ENCODE peak calls at places on chromosome 14, in eight cellular contexts. One of them, this sample, is unnamed.
A peak's percentile ranks its signal among the peaks of the same experiment; 100 is the strongest.

GRCh38 chr14:89378119-89378518 is 38.9 kb downstream of the FOXN3 start:
- DNase-seq in left colon: no peak
- DNase-seq in retina: no peak
- DNase-seq in ELR: peak; percentile 50
- DNase-seq in NCI-H1436: no peak
- DNase-seq in naive thymus-derived CD8-positive, alpha-beta T cell: no peak
- DNase-seq in aorta: no peak
- DNase-seq in activated CD8-positive, alpha-beta memory T cell treated with anti-CD3 and anti-CD28 coated beads, Interleukin-2, amount 50 U/mL, for 4 hours: peak; percentile 33
- DNase-seq in this sample: no peak

GRCh38 chr14:38212996-38213395 is 5.3 kb downstream of the SSTR1 start:
- DNase-seq in aorta: no peak
- DNase-seq in activated CD8-positive, alpha-beta memory T cell treated with anti-CD3 and anti-CD28 coated beads, Interleukin-2, amount 50 U/mL, for 4 hours: no peak
- DNase-seq in naive thymus-derived CD8-positive, alpha-beta T cell: no peak
- DNase-seq in ELR: no peak
- DNase-seq in NCI-H1436: no peak
- DNase-seq in left colon: no peak
- DNase-seq in retina: no peak
- DNase-seq in this sample: no peak

GRCh38 chr14:54259821-54260220 is 137.0 kb upstream of the CDKN3 start:
- DNase-seq in ELR: no peak
- DNase-seq in naive thymus-derived CD8-positive, alpha-beta T cell: no peak
- DNase-seq in activated CD8-positive, alpha-beta memory T cell treated with anti-CD3 and anti-CD28 coated beads, Interleukin-2, amount 50 U/mL, for 4 hours: no peak
- DNase-seq in NCI-H1436: no peak
- DNase-seq in aorta: no peak
- DNase-seq in left colon: no peak
- DNase-seq in retina: no peak
- DNase-seq in this sample: no peak

GRCh38 chr14:22432348-22432976 is 156.6 kb downstream of the DAD1 start:
- DNase-seq in activated CD8-positive, alpha-beta memory T cell treated with anti-CD3 and anti-CD28 coated beads, Interleukin-2, amount 50 U/mL, for 4 hours: no peak
- DNase-seq in aorta: no peak
- DNase-seq in retina: no peak
- DNase-seq in left colon: peak; percentile 48
- DNase-seq in ELR: peak; percentile 82
- DNase-seq in naive thymus-derived CD8-positive, alpha-beta T cell: no peak
- DNase-seq in NCI-H1436: no peak
- DNase-seq in this sample: peak; percentile 68

GRCh38 chr14:69355955-69356321 is 42.2 kb downstream of the ERH start:
- DNase-seq in retina: no peak
- DNase-seq in activated CD8-positive, alpha-beta memory T cell treated with anti-CD3 and anti-CD28 coated beads, Interleukin-2, amount 50 U/mL, for 4 hours: no peak
- DNase-seq in ELR: peak; percentile 16
- DNase-seq in left colon: no peak
- DNase-seq in naive thymus-derived CD8-positive, alpha-beta T cell: no peak
- DNase-seq in aorta: no peak
- DNase-seq in NCI-H1436: no peak
- DNase-seq in this sample: peak; percentile 23

GRCh38 chr14:90556050-90556477 is 159.2 kb downstream of the CALM1 start:
- DNase-seq in activated CD8-positive, alpha-beta memory T cell treated with anti-CD3 and anti-CD28 coated beads, Interleukin-2, amount 50 U/mL, for 4 hours: no peak
- DNase-seq in ELR: no peak
- DNase-seq in naive thymus-derived CD8-positive, alpha-beta T cell: no peak
- DNase-seq in left colon: no peak
- DNase-seq in aorta: peak; percentile 68
- DNase-seq in retina: peak; percentile 93
- DNase-seq in NCI-H1436: no peak
- DNase-seq in this sample: no peak

GRCh38 chr14:53285806-53286205 is 132.7 kb upstream of the DDHD1 start:
- DNase-seq in retina: no peak
- DNase-seq in NCI-H1436: no peak
- DNase-seq in left colon: no peak
- DNase-seq in activated CD8-positive, alpha-beta memory T cell treated with anti-CD3 and anti-CD28 coated beads, Interleukin-2, amount 50 U/mL, for 4 hours: no peak
- DNase-seq in aorta: no peak
- DNase-seq in ELR: peak; percentile 16
- DNase-seq in naive thymus-derived CD8-positive, alpha-beta T cell: no peak
- DNase-seq in this sample: no peak

GRCh38 chr14:92973798-92974372 is 50.9 kb downstream of the CHGA start:
- DNase-seq in retina: no peak
- DNase-seq in activated CD8-positive, alpha-beta memory T cell treated with anti-CD3 and anti-CD28 coated beads, Interleukin-2, amount 50 U/mL, for 4 hours: no peak
- DNase-seq in ELR: no peak
- DNase-seq in naive thymus-derived CD8-positive, alpha-beta T cell: no peak
- DNase-seq in aorta: no peak
- DNase-seq in left colon: no peak
- DNase-seq in NCI-H1436: no peak
- DNase-seq in this sample: peak; percentile 42

GRCh38 chr14:24607635-24608492 is 1.6 kb downstream of the GZMH start:
- DNase-seq in ELR: no peak
- DNase-seq in aorta: no peak
- DNase-seq in naive thymus-derived CD8-positive, alpha-beta T cell: no peak
- DNase-seq in NCI-H1436: no peak
- DNase-seq in left colon: no peak
- DNase-seq in retina: no peak
- DNase-seq in activated CD8-positive, alpha-beta memory T cell treated with anti-CD3 and anti-CD28 coated beads, Interleukin-2, amount 50 U/mL, for 4 hours: no peak
- DNase-seq in this sample: no peak

GRCh38 chr14:99234982-99235491 is 37.0 kb downstream of the BCL11B start:
- DNase-seq in left colon: no peak
- DNase-seq in activated CD8-positive, alpha-beta memory T cell treated with anti-CD3 and anti-CD28 coated beads, Interleukin-2, amount 50 U/mL, for 4 hours: peak; percentile 79
- DNase-seq in ELR: no peak
- DNase-seq in NCI-H1436: no peak
- DNase-seq in naive thymus-derived CD8-positive, alpha-beta T cell: no peak
- DNase-seq in retina: peak; percentile 73
- DNase-seq in aorta: no peak
- DNase-seq in this sample: no peak

GRCh38 chr14:56953884-56954283 is 143.6 kb upstream of the OTX2 start:
- DNase-seq in ELR: no peak
- DNase-seq in left colon: no peak
- DNase-seq in activated CD8-positive, alpha-beta memory T cell treated with anti-CD3 and anti-CD28 coated beads, Interleukin-2, amount 50 U/mL, for 4 hours: no peak
- DNase-seq in NCI-H1436: no peak
- DNase-seq in retina: no peak
- DNase-seq in aorta: no peak
- DNase-seq in naive thymus-derived CD8-positive, alpha-beta T cell: no peak
- DNase-seq in this sample: no peak

GRCh38 chr14:100241279-100241678 is 2.3 kb downstream of the YY1 start:
- DNase-seq in aorta: no peak
- DNase-seq in activated CD8-positive, alpha-beta memory T cell treated with anti-CD3 and anti-CD28 coated beads, Interleukin-2, amount 50 U/mL, for 4 hours: no peak
- DNase-seq in ELR: no peak
- DNase-seq in left colon: no peak
- DNase-seq in naive thymus-derived CD8-positive, alpha-beta T cell: no peak
- DNase-seq in NCI-H1436: no peak
- DNase-seq in retina: no peak
- DNase-seq in this sample: no peak

GRCh38 chr14:80776657-80777056 is 164.9 kb downstream of the CEP128 start:
- DNase-seq in aorta: no peak
- DNase-seq in retina: no peak
- DNase-seq in NCI-H1436: no peak
- DNase-seq in naive thymus-derived CD8-positive, alpha-beta T cell: no peak
- DNase-seq in left colon: no peak
- DNase-seq in activated CD8-positive, alpha-beta memory T cell treated with anti-CD3 and anti-CD28 coated beads, Interleukin-2, amount 50 U/mL, for 4 hours: no peak
- DNase-seq in ELR: no peak
- DNase-seq in this sample: no peak

GRCh38 chr14:45156067-45156466 is 20.3 kb downstream of the FANCM start:
- DNase-seq in ELR: peak; percentile 12
- DNase-seq in NCI-H1436: no peak
- DNase-seq in left colon: no peak
- DNase-seq in retina: no peak
- DNase-seq in aorta: no peak
- DNase-seq in activated CD8-positive, alpha-beta memory T cell treated with anti-CD3 and anti-CD28 coated beads, Interleukin-2, amount 50 U/mL, for 4 hours: no peak
- DNase-seq in naive thymus-derived CD8-positive, alpha-beta T cell: no peak
- DNase-seq in this sample: no peak

GRCh38 chr14:24978862-24979724 is 70.9 kb downstream of the STXBP6 start:
- DNase-seq in left colon: no peak
- DNase-seq in NCI-H1436: no peak
- DNase-seq in naive thymus-derived CD8-positive, alpha-beta T cell: no peak
- DNase-seq in ELR: no peak
- DNase-seq in aorta: no peak
- DNase-seq in activated CD8-positive, alpha-beta memory T cell treated with anti-CD3 and anti-CD28 coated beads, Interleukin-2, amount 50 U/mL, for 4 hours: no peak
- DNase-seq in retina: no peak
- DNase-seq in this sample: no peak

GRCh38 chr14:95683793-95684192 is 2.4 kb upstream of the TCL1B start:
- DNase-seq in left colon: no peak
- DNase-seq in activated CD8-positive, alpha-beta memory T cell treated with anti-CD3 and anti-CD28 coated beads, Interleukin-2, amount 50 U/mL, for 4 hours: no peak
- DNase-seq in ELR: peak; percentile 26
- DNase-seq in aorta: no peak
- DNase-seq in retina: no peak
- DNase-seq in NCI-H1436: no peak
- DNase-seq in naive thymus-derived CD8-positive, alpha-beta T cell: peak; percentile 13
- DNase-seq in this sample: no peak

GRCh38 chr14:95294834-95295599 is 24.7 kb downstream of the CLMN start:
- DNase-seq in left colon: no peak
- DNase-seq in activated CD8-positive, alpha-beta memory T cell treated with anti-CD3 and anti-CD28 coated beads, Interleukin-2, amount 50 U/mL, for 4 hours: no peak
- DNase-seq in naive thymus-derived CD8-positive, alpha-beta T cell: no peak
- DNase-seq in aorta: no peak
- DNase-seq in ELR: peak; percentile 59
- DNase-seq in NCI-H1436: peak; percentile 87
- DNase-seq in retina: no peak
- DNase-seq in this sample: no peak

GRCh38 chr14:99260652-99261551 is 11.1 kb downstream of the BCL11B start:
- DNase-seq in ELR: no peak
- DNase-seq in naive thymus-derived CD8-positive, alpha-beta T cell: peak; percentile 86
- DNase-seq in NCI-H1436: no peak
- DNase-seq in left colon: no peak
- DNase-seq in activated CD8-positive, alpha-beta memory T cell treated with anti-CD3 and anti-CD28 coated beads, Interleukin-2, amount 50 U/mL, for 4 hours: peak; percentile 61
- DNase-seq in retina: no peak
- DNase-seq in aorta: no peak
- DNase-seq in this sample: no peak

GRCh38 chr14:99475179-99475578 is 5.5 kb downstream of the SETD3 start:
- DNase-seq in ELR: no peak
- DNase-seq in retina: no peak
- DNase-seq in naive thymus-derived CD8-positive, alpha-beta T cell: no peak
- DNase-seq in left colon: no peak
- DNase-seq in aorta: no peak
- DNase-seq in NCI-H1436: no peak
- DNase-seq in activated CD8-positive, alpha-beta memory T cell treated with anti-CD3 and anti-CD28 coated beads, Interleukin-2, amount 50 U/mL, for 4 hours: no peak
- DNase-seq in this sample: peak; percentile 42

GRCh38 chr14:53367631-53368030 is 214.5 kb upstream of the DDHD1 start:
- DNase-seq in NCI-H1436: no peak
- DNase-seq in ELR: peak; percentile 1
- DNase-seq in aorta: no peak
- DNase-seq in activated CD8-positive, alpha-beta memory T cell treated with anti-CD3 and anti-CD28 coated beads, Interleukin-2, amount 50 U/mL, for 4 hours: no peak
- DNase-seq in retina: no peak
- DNase-seq in left colon: no peak
- DNase-seq in naive thymus-derived CD8-positive, alpha-beta T cell: no peak
- DNase-seq in this sample: no peak

GRCh38 chr14:104749111-104749649 is 3.8 kb upstream of the SIVA1 start:
- DNase-seq in ELR: peak; percentile 65
- DNase-seq in NCI-H1436: no peak
- DNase-seq in left colon: peak; percentile 77
- DNase-seq in naive thymus-derived CD8-positive, alpha-beta T cell: no peak
- DNase-seq in aorta: no peak
- DNase-seq in activated CD8-positive, alpha-beta memory T cell treated with anti-CD3 and anti-CD28 coated beads, Interleukin-2, amount 50 U/mL, for 4 hours: no peak
- DNase-seq in retina: no peak
- DNase-seq in this sample: peak; percentile 42

GRCh38 chr14:98231210-98231609 is 1040.8 kb downstream of the BCL11B start:
- DNase-seq in left colon: no peak
- DNase-seq in naive thymus-derived CD8-positive, alpha-beta T cell: no peak
- DNase-seq in retina: no peak
- DNase-seq in ELR: no peak
- DNase-seq in NCI-H1436: no peak
- DNase-seq in aorta: no peak
- DNase-seq in activated CD8-positive, alpha-beta memory T cell treated with anti-CD3 and anti-CD28 coated beads, Interleukin-2, amount 50 U/mL, for 4 hours: no peak
- DNase-seq in this sample: no peak

GRCh38 chr14:67166450-67166853 is 22.8 kb upstream of the GARIN2 start:
- DNase-seq in left colon: no peak
- DNase-seq in ELR: peak; percentile 68
- DNase-seq in activated CD8-positive, alpha-beta memory T cell treated with anti-CD3 and anti-CD28 coated beads, Interleukin-2, amount 50 U/mL, for 4 hours: peak; percentile 21
- DNase-seq in retina: peak; percentile 37
- DNase-seq in NCI-H1436: no peak
- DNase-seq in aorta: no peak
- DNase-seq in naive thymus-derived CD8-positive, alpha-beta T cell: peak; percentile 41
- DNase-seq in this sample: peak; percentile 13

GRCh38 chr14:100155049-100155621 is 4.3 kb downstream of the DEGS2 start:
- DNase-seq in naive thymus-derived CD8-positive, alpha-beta T cell: no peak
- DNase-seq in activated CD8-positive, alpha-beta memory T cell treated with anti-CD3 and anti-CD28 coated beads, Interleukin-2, amount 50 U/mL, for 4 hours: no peak
- DNase-seq in left colon: peak; percentile 67
- DNase-seq in aorta: peak; percentile 68
- DNase-seq in ELR: peak; percentile 54
- DNase-seq in NCI-H1436: no peak
- DNase-seq in retina: no peak
- DNase-seq in this sample: peak; percentile 74

GRCh38 chr14:56211124-56211523 is 92.9 kb downstream of the PELI2 start:
- DNase-seq in ELR: no peak
- DNase-seq in naive thymus-derived CD8-positive, alpha-beta T cell: no peak
- DNase-seq in left colon: no peak
- DNase-seq in activated CD8-positive, alpha-beta memory T cell treated with anti-CD3 and anti-CD28 coated beads, Interleukin-2, amount 50 U/mL, for 4 hours: no peak
- DNase-seq in NCI-H1436: no peak
- DNase-seq in retina: no peak
- DNase-seq in aorta: no peak
- DNase-seq in this sample: no peak

GRCh38 chr14:45253754-45254300 is 825 bp upstream of the MIS18BP1 start:
- DNase-seq in aorta: peak; percentile 81
- DNase-seq in activated CD8-positive, alpha-beta memory T cell treated with anti-CD3 and anti-CD28 coated beads, Interleukin-2, amount 50 U/mL, for 4 hours: peak; percentile 16
- DNase-seq in naive thymus-derived CD8-positive, alpha-beta T cell: no peak
- DNase-seq in left colon: peak; percentile 26
- DNase-seq in retina: no peak
- DNase-seq in NCI-H1436: no peak
- DNase-seq in ELR: peak; percentile 87
- DNase-seq in this sample: peak; percentile 6

GRCh38 chr14:84646791-84647500 is 883.0 kb upstream of the FLRT2 start:
- DNase-seq in left colon: no peak
- DNase-seq in aorta: no peak
- DNase-seq in activated CD8-positive, alpha-beta memory T cell treated with anti-CD3 and anti-CD28 coated beads, Interleukin-2, amount 50 U/mL, for 4 hours: no peak
- DNase-seq in naive thymus-derived CD8-positive, alpha-beta T cell: no peak
- DNase-seq in retina: no peak
- DNase-seq in ELR: peak; percentile 10
- DNase-seq in NCI-H1436: no peak
- DNase-seq in this sample: no peak

GRCh38 chr14:81459912-81460311 is 59.8 kb upstream of the STON2 start:
- DNase-seq in retina: no peak
- DNase-seq in naive thymus-derived CD8-positive, alpha-beta T cell: no peak
- DNase-seq in aorta: no peak
- DNase-seq in activated CD8-positive, alpha-beta memory T cell treated with anti-CD3 and anti-CD28 coated beads, Interleukin-2, amount 50 U/mL, for 4 hours: no peak
- DNase-seq in ELR: no peak
- DNase-seq in NCI-H1436: no peak
- DNase-seq in left colon: no peak
- DNase-seq in this sample: no peak

GRCh38 chr14:80055912-80056801 is 155.1 kb downstream of the DIO2 start:
- DNase-seq in ELR: peak; percentile 55
- DNase-seq in left colon: no peak
- DNase-seq in activated CD8-positive, alpha-beta memory T cell treated with anti-CD3 and anti-CD28 coated beads, Interleukin-2, amount 50 U/mL, for 4 hours: no peak
- DNase-seq in naive thymus-derived CD8-positive, alpha-beta T cell: no peak
- DNase-seq in aorta: no peak
- DNase-seq in retina: peak; percentile 67
- DNase-seq in NCI-H1436: peak; percentile 47
- DNase-seq in this sample: peak; percentile 29

GRCh38 chr14:72515779-72516770 is 377.8 kb downstream of the DPF3 start:
- DNase-seq in aorta: no peak
- DNase-seq in left colon: no peak
- DNase-seq in naive thymus-derived CD8-positive, alpha-beta T cell: no peak
- DNase-seq in NCI-H1436: no peak
- DNase-seq in retina: peak; percentile 43
- DNase-seq in activated CD8-positive, alpha-beta memory T cell treated with anti-CD3 and anti-CD28 coated beads, Interleukin-2, amount 50 U/mL, for 4 hours: no peak
- DNase-seq in ELR: peak; percentile 71
- DNase-seq in this sample: no peak

GRCh38 chr14:66380143-66380542 is 106.0 kb upstream of the CCDC196 start:
- DNase-seq in NCI-H1436: no peak
- DNase-seq in ELR: no peak
- DNase-seq in left colon: no peak
- DNase-seq in naive thymus-derived CD8-positive, alpha-beta T cell: no peak
- DNase-seq in activated CD8-positive, alpha-beta memory T cell treated with anti-CD3 and anti-CD28 coated beads, Interleukin-2, amount 50 U/mL, for 4 hours: no peak
- DNase-seq in aorta: no peak
- DNase-seq in retina: no peak
- DNase-seq in this sample: no peak

GRCh38 chr14:52051861-52052260 is 17.0 kb downstream of the NID2 start:
- DNase-seq in aorta: no peak
- DNase-seq in left colon: no peak
- DNase-seq in retina: no peak
- DNase-seq in naive thymus-derived CD8-positive, alpha-beta T cell: no peak
- DNase-seq in ELR: peak; percentile 77
- DNase-seq in activated CD8-positive, alpha-beta memory T cell treated with anti-CD3 and anti-CD28 coated beads, Interleukin-2, amount 50 U/mL, for 4 hours: no peak
- DNase-seq in NCI-H1436: no peak
- DNase-seq in this sample: no peak

This sample was measured in prostate gland.